ENCODE peak calls at places on chromosomes 3 and 15, in four cellular contexts. One of them, this sample, is unnamed.

GRCh38 chr3:122005033-122005565 is 16.9 kb downstream of the ILDR1 start:
- DNase-seq in psoas muscle: no peak
- DNase-seq in activated naive CD4-positive, alpha-beta T cell: no peak
- DNase-seq in pancreas: no peak
- DNase-seq in this sample: no peak

GRCh38 chr3:119311191-119311925 is 17.2 kb downstream of the ARHGAP31 start:
- DNase-seq in psoas muscle: no peak
- DNase-seq in activated naive CD4-positive, alpha-beta T cell: no peak
- DNase-seq in pancreas: no peak
- DNase-seq in this sample: no peak

GRCh38 chr3:30747771-30748281 is 141.4 kb downstream of the TGFBR2 start:
- DNase-seq in psoas muscle: no peak
- DNase-seq in activated naive CD4-positive, alpha-beta T cell: no peak
- DNase-seq in pancreas: no peak
- DNase-seq in this sample: no peak

GRCh38 chr3:146115619-146116018 is 45.4 kb downstream of the PLOD2 start:
- DNase-seq in psoas muscle: no peak
- DNase-seq in activated naive CD4-positive, alpha-beta T cell: no peak
- DNase-seq in pancreas: no peak
- DNase-seq in this sample: no peak

GRCh38 chr3:178439504-178439903 is 96.7 kb upstream of the KCNMB2 start:
- DNase-seq in psoas muscle: no peak
- DNase-seq in activated naive CD4-positive, alpha-beta T cell: no peak
- DNase-seq in pancreas: no peak
- DNase-seq in this sample: no peak

GRCh38 chr15:101209285-101209821 is 42.5 kb downstream of the CHSY1 start:
- DNase-seq in psoas muscle: no peak
- DNase-seq in activated naive CD4-positive, alpha-beta T cell: no peak
- DNase-seq in pancreas: no peak
- DNase-seq in this sample: no peak

GRCh38 chr3:142618917-142619401 is 22.8 kb downstream of the PLS1 start:
- DNase-seq in psoas muscle: no peak
- DNase-seq in activated naive CD4-positive, alpha-beta T cell: no peak
- DNase-seq in pancreas: no peak
- DNase-seq in this sample: no peak

GRCh38 chr3:177597325-177598109 is 400.2 kb upstream of the TBL1XR1 start:
- DNase-seq in psoas muscle: peak
- DNase-seq in activated naive CD4-positive, alpha-beta T cell: no peak
- DNase-seq in pancreas: no peak
- DNase-seq in this sample: no peak

GRCh38 chr3:21357241-21357640 is 393.8 kb downstream of the ZNF385D start:
- DNase-seq in psoas muscle: no peak
- DNase-seq in activated naive CD4-positive, alpha-beta T cell: no peak
- DNase-seq in pancreas: no peak
- DNase-seq in this sample: no peak

GRCh38 chr3:177134166-177134565 is 63.1 kb downstream of the TBL1XR1 start:
- DNase-seq in psoas muscle: no peak
- DNase-seq in activated naive CD4-positive, alpha-beta T cell: no peak
- DNase-seq in pancreas: no peak
- DNase-seq in this sample: no peak

GRCh38 chr3:183546625-183547024 is 8.9 kb downstream of the KLHL6 start:
- DNase-seq in psoas muscle: no peak
- DNase-seq in activated naive CD4-positive, alpha-beta T cell: no peak
- DNase-seq in pancreas: no peak
- DNase-seq in this sample: no peak

GRCh38 chr3:184568918-184569829 is 7.6 kb downstream of the EPHB3 start:
- DNase-seq in psoas muscle: peak
- DNase-seq in activated naive CD4-positive, alpha-beta T cell: no peak
- DNase-seq in pancreas: peak
- DNase-seq in this sample: peak

GRCh38 chr3:190983875-190984274 is 121.4 kb upstream of the GMNC start:
- DNase-seq in psoas muscle: no peak
- DNase-seq in activated naive CD4-positive, alpha-beta T cell: no peak
- DNase-seq in pancreas: no peak
- DNase-seq in this sample: no peak

GRCh38 chr3:114624676-114625181 is 330.9 kb downstream of the TIGIT start:
- DNase-seq in psoas muscle: peak
- DNase-seq in activated naive CD4-positive, alpha-beta T cell: no peak
- DNase-seq in pancreas: peak
- DNase-seq in this sample: peak

GRCh38 chr3:183489455-183490210 is 61.2 kb upstream of the MCF2L2 start:
- DNase-seq in psoas muscle: no peak
- DNase-seq in activated naive CD4-positive, alpha-beta T cell: no peak
- DNase-seq in pancreas: no peak
- DNase-seq in this sample: no peak

GRCh38 chr15:100910119-100910518 is 9.0 kb upstream of the LRRK1 start:
- DNase-seq in psoas muscle: no peak
- DNase-seq in activated naive CD4-positive, alpha-beta T cell: no peak
- DNase-seq in pancreas: no peak
- DNase-seq in this sample: no peak

GRCh38 chr15:35173444-35174118 is 88.5 kb upstream of the NANOGP8 start:
- DNase-seq in psoas muscle: no peak
- DNase-seq in activated naive CD4-positive, alpha-beta T cell: no peak
- DNase-seq in pancreas: no peak
- DNase-seq in this sample: no peak

GRCh38 chr3:41327718-41328117 is 128.4 kb downstream of the CTNNB1 start:
- DNase-seq in psoas muscle: no peak
- DNase-seq in activated naive CD4-positive, alpha-beta T cell: no peak
- DNase-seq in pancreas: no peak
- DNase-seq in this sample: no peak